ENCODE peak calls at places on chromosomes 13 and 19, in nine cellular contexts. C, B, Y, F, Q, D, Z, X and V are unnamed samples.

GRCh38 chr19:44641460-44641859 is 2.2 kb upstream of the PVR start:
- DNase-seq in C (no peak), B (no peak), Y (no peak), F (no peak), Q (no peak), D (no peak), Z (no peak), X (no peak), V (no peak)

GRCh38 chr13:25378528-25378927 is 6.8 kb downstream of the ATP8A2 start:
- DNase-seq in C (no peak), B (no peak), Y (no peak), F (no peak), Q (no peak), D (no peak), Z (no peak), X (no peak), V (no peak)

GRCh38 chr19:45069056-45069455 is 7.2 kb downstream of the ZNF296 start:
- DNase-seq in C (no peak), B (peak), Y (no peak), F (no peak), Q (no peak), D (no peak), Z (no peak), X (no peak), V (no peak)

GRCh38 chr13:80469841-80470378 is 129.0 kb upstream of the SPRY2 start:
- DNase-seq in C (peak), B (peak), Y (peak), F (peak), Q (no peak), D (no peak), Z (no peak), X (peak), V (no peak)

GRCh38 chr13:112968910-112969691 is at the start of gene MCF2L:
- DNase-seq in C (peak), B (peak), Y (peak), F (no peak), Q (no peak), D (peak), Z (peak), X (peak), V (peak)

GRCh38 chr13:27406178-27406939 is 18.1 kb upstream of the GTF3A start:
- DNase-seq in C (peak), B (peak), Y (peak), F (no peak), Q (no peak), D (no peak), Z (peak), X (no peak), V (peak)

GRCh38 chr13:40438022-40438692 is 228.3 kb downstream of the FOXO1 start:
- DNase-seq in C (no peak), B (no peak), Y (peak), F (no peak), Q (no peak), D (no peak), Z (no peak), X (no peak), V (no peak)

GRCh38 chr13:83546476-83546875 is 335.8 kb downstream of the SLITRK1 start:
- DNase-seq in C (no peak), B (peak), Y (no peak), F (no peak), Q (no peak), D (no peak), Z (no peak), X (no peak), V (no peak)

GRCh38 chr13:41004875-41005693 is 14.0 kb downstream of the ELF1 start:
- DNase-seq in C (peak), B (no peak), Y (no peak), F (no peak), Q (no peak), D (no peak), Z (no peak), X (no peak), V (peak)

GRCh38 chr19:41887711-41888382 is 4.9 kb downstream of the ARHGEF1 start:
- DNase-seq in C (no peak), B (peak), Y (peak), F (no peak), Q (no peak), D (peak), Z (peak), X (peak), V (peak)

GRCh38 chr13:28329395-28330158 is 165.4 kb downstream of the FLT1 start:
- DNase-seq in C (no peak), B (peak), Y (peak), F (no peak), Q (peak), D (no peak), Z (no peak), X (no peak), V (no peak)

GRCh38 chr19:53883741-53884140 is 1.7 kb downstream of the PRKCG start:
- DNase-seq in C (no peak), B (no peak), Y (no peak), F (no peak), Q (no peak), D (no peak), Z (no peak), X (no peak), V (no peak)

GRCh38 chr19:964116-964520 is 20.0 kb upstream of the WDR18 start:
- DNase-seq in C (no peak), B (no peak), Y (no peak), F (no peak), Q (no peak), D (no peak), Z (no peak), X (no peak), V (no peak)

GRCh38 chr13:112688560-112689497 is 1.0 kb upstream of the ATP11A start:
- DNase-seq in C (peak), B (no peak), Y (peak), F (no peak), Q (no peak), D (peak), Z (peak), X (no peak), V (no peak)

GRCh38 chr19:8697671-8698432 is 743 bp downstream of the ACTL9 start:
- DNase-seq in C (no peak), B (no peak), Y (no peak), F (no peak), Q (no peak), D (no peak), Z (peak), X (no peak), V (no peak)

GRCh38 chr13:87172166-87172825 is 498.9 kb upstream of the SLITRK5 start:
- DNase-seq in C (peak), B (peak), Y (no peak), F (no peak), Q (no peak), D (no peak), Z (no peak), X (no peak), V (no peak)

GRCh38 chr13:111210488-111210887 is 95.4 kb downstream of the ARHGEF7 start:
- DNase-seq in C (peak), B (peak), Y (peak), F (no peak), Q (peak), D (no peak), Z (no peak), X (peak), V (no peak)